ENCODE peak calls at places on chromosomes 13 and 19, in ten cellular contexts. T, Z, X, P, L, K, O, J, S and U are unnamed samples.
A peak's percentile ranks its signal among the peaks of the same experiment; 100 is the strongest.

GRCh38 chr13:59543418-59543817 is 620.3 kb downstream of the DIAPH3 start:
- DNase-seq in L (no peak), J (no peak), X (no peak), Z (no peak), S (no peak), K (no peak), P (no peak), T (no peak), O (no peak), U (no peak)

GRCh38 chr13:104750377-104750776 is 1684.2 kb upstream of the SLC10A2 start:
- DNase-seq in K (no peak), J (no peak), X (no peak), Z (no peak), L (no peak), T (no peak), S (no peak), P (no peak), O (no peak), U (no peak)

GRCh38 chr13:35630551-35631275 is 154.2 kb upstream of the MAB21L1 start:
- DNase-seq in O (peak; percentile 88), S (peak; percentile 54), T (no peak), Z (no peak), P (no peak), J (no peak), K (peak; percentile 75), L (peak; percentile 32), X (no peak), U (no peak)

GRCh38 chr19:14412436-14413071 is 6.6 kb downstream of the DDX39A start:
- DNase-seq in P (no peak), Z (no peak), O (no peak), J (no peak), S (no peak), K (no peak), X (no peak), T (no peak), L (no peak), U (no peak)

GRCh38 chr19:14322889-14323463 is 58.3 kb upstream of the ADGRE5 start:
- DNase-seq in K (no peak), S (no peak), Z (no peak), X (no peak), O (no peak), T (no peak), P (no peak), L (no peak), J (no peak), U (no peak)

GRCh38 chr13:32881074-32881791 is 135.0 kb upstream of the KL start:
- DNase-seq in X (no peak), O (peak; percentile 93), P (no peak), J (no peak), L (no peak), Z (no peak), K (no peak), T (no peak), S (no peak), U (no peak)

GRCh38 chr13:70249332-70250064 is 141.2 kb upstream of the KLHL1 start:
- DNase-seq in L (peak; percentile 21), P (no peak), T (no peak), Z (no peak), J (no peak), O (no peak), K (peak; percentile 35), X (no peak), S (no peak), U (no peak)

GRCh38 chr19:35940839-35941238 is 4.7 kb downstream of the LRFN3 start:
- DNase-seq in J (no peak), P (no peak), O (no peak), Z (no peak), T (no peak), K (no peak), X (no peak), L (no peak), S (no peak), U (no peak)

GRCh38 chr19:45402469-45403070 is 2.3 kb downstream of the PPP1R13L start:
- DNase-seq in P (no peak), T (peak; percentile 12), J (no peak), O (peak; percentile 20), S (no peak), X (peak; percentile 74), Z (peak; percentile 31), L (no peak), K (peak; percentile 85), U (no peak)

GRCh38 chr13:67554746-67555452 is 324.8 kb upstream of the PCDH9 start:
- DNase-seq in O (no peak), Z (no peak), P (no peak), J (no peak), L (no peak), X (no peak), K (no peak), S (no peak), T (no peak), U (no peak)

GRCh38 chr13:114298866-114299265 is 15.4 kb upstream of the CHAMP1 start:
- DNase-seq in L (no peak), T (no peak), K (no peak), J (no peak), O (no peak), P (no peak), S (no peak), Z (no peak), X (no peak), U (no peak)

GRCh38 chr13:105603283-105603682 is 932.2 kb downstream of the EFNB2 start:
- DNase-seq in X (no peak), Z (no peak), J (no peak), T (no peak), K (no peak), L (no peak), S (no peak), P (no peak), O (no peak), U (no peak)

GRCh38 chr13:50915562-50915961 is 6.0 kb downstream of the RNASEH2B start:
- DNase-seq in L (no peak), J (no peak), T (peak; percentile 6), P (no peak), O (no peak), X (no peak), S (peak; percentile 75), Z (no peak), K (no peak), U (no peak)

GRCh38 chr13:91368676-91369425 is 21.4 kb downstream of the MIR17HG start:
- DNase-seq in P (no peak), O (peak; percentile 19), K (no peak), T (no peak), S (peak; percentile 33), Z (no peak), L (no peak), J (no peak), X (no peak), U (no peak)

GRCh38 chr19:11540642-11541041 is 2.0 kb downstream of the CNN1 start:
- DNase-seq in X (no peak), Z (no peak), J (no peak), P (no peak), K (no peak), S (no peak), T (no peak), L (no peak), O (no peak), U (no peak)

GRCh38 chr13:29598321-29598720 is 2.8 kb upstream of the SLC7A1 start:
- DNase-seq in Z (no peak), O (no peak), P (no peak), T (no peak), K (no peak), L (no peak), J (no peak), X (no peak), S (no peak), U (no peak)

GRCh38 chr19:49814010-49814409 is 918 bp upstream of the FUZ start:
- DNase-seq in O (peak; percentile 55), L (no peak), X (no peak), T (no peak), S (no peak), K (no peak), Z (no peak), P (no peak), J (no peak), U (no peak)

GRCh38 chr19:10408511-10409291 is 5.4 kb upstream of the CDC37 start:
- DNase-seq in P (no peak), T (no peak), O (peak; percentile 37), L (no peak), S (peak; percentile 81), J (no peak), X (peak; percentile 57), K (no peak), Z (no peak), U (no peak)

GRCh38 chr13:94556016-94556415 is 39.9 kb downstream of the TGDS start:
- DNase-seq in P (no peak), J (no peak), K (no peak), S (no peak), Z (no peak), O (no peak), T (no peak), X (no peak), L (no peak), U (no peak)
- H3K4me1 ChIP-seq in P (no peaks in the 10 kb centered on the region), J (no peaks in the 10 kb centered on the region), K (no peaks in the 10 kb centered on the region), S (no peaks in the 10 kb centered on the region), Z (no peaks in the 10 kb centered on the region), O (no peaks in the 10 kb centered on the region), T (peaks cover 16% of the 10 kb centered on the region), X (no peaks in the 10 kb centered on the region), L (peaks cover 10% of the 10 kb centered on the region), U (no peaks in the 10 kb centered on the region)

GRCh38 chr13:48492123-48493075 is 40.5 kb downstream of the RCBTB2 start:
- DNase-seq in S (peak; percentile 89), Z (peak; percentile 52), L (no peak), O (peak; percentile 90), P (peak; percentile 76), J (peak; percentile 84), T (peak; percentile 53), K (no peak), X (peak; percentile 63), U (peak; percentile 27)
- H3K4me1 ChIP-seq in S (peaks cover 51% of the 10 kb centered on the region), Z (peaks cover 44% of the 10 kb centered on the region), L (no peaks in the 10 kb centered on the region), O (peaks cover 20% of the 10 kb centered on the region), P (peaks cover 3% of the 10 kb centered on the region), J (no peaks in the 10 kb centered on the region), T (peaks cover 79% of the 10 kb centered on the region), K (peaks cover 3% of the 10 kb centered on the region), X (no peaks in the 10 kb centered on the region), U (peaks cover 9% of the 10 kb centered on the region)

GRCh38 chr19:16571689-16572331 is 405 bp downstream of the SLC35E1 start:
- DNase-seq in X (no peak), K (no peak), J (no peak), S (peak; percentile 62), T (no peak), L (peak; percentile 24), P (no peak), Z (peak; percentile 41), O (peak; percentile 66), U (no peak)
- H3K4me1 ChIP-seq in X (peaks cover 33% of the 10 kb centered on the region), K (no peaks in the 10 kb centered on the region), J (peaks cover 46% of the 10 kb centered on the region), S (peaks cover 26% of the 10 kb centered on the region), T (peaks cover 57% of the 10 kb centered on the region), L (peaks cover 9% of the 10 kb centered on the region), P (peaks cover 52% of the 10 kb centered on the region), Z (peaks cover 62% of the 10 kb centered on the region), O (peaks cover 21% of the 10 kb centered on the region), U (peaks cover 15% of the 10 kb centered on the region)

GRCh38 chr19:48625891-48626327 is 6.6 kb downstream of the SPHK2 start:
- DNase-seq in T (no peak), X (peak; percentile 64), L (no peak), P (no peak), Z (no peak), J (peak; percentile 71), O (no peak), K (no peak), S (no peak), U (no peak)
- H3K4me1 ChIP-seq in T (peaks cover 16% of the 10 kb centered on the region), X (peaks cover 45% of the 10 kb centered on the region), L (peaks cover 20% of the 10 kb centered on the region), P (peaks cover 22% of the 10 kb centered on the region), Z (peaks cover 84% of the 10 kb centered on the region), J (peaks cover 40% of the 10 kb centered on the region), O (peaks cover 7% of the 10 kb centered on the region), K (peaks cover 3% of the 10 kb centered on the region), S (peaks cover 21% of the 10 kb centered on the region), U (peaks cover 39% of the 10 kb centered on the region)